ENCODE peak calls at places on chromosomes 7 and 10, in seven cellular contexts. F, Q, S, N, E, L and M are unnamed samples.
A peak's percentile ranks its signal among the peaks of the same experiment; 100 is the strongest.

GRCh38 chr10:12707461-12708185 is 293.9 kb downstream of the CCDC3 start:
- DNase-seq in F (peak; percentile 99), Q (no peak), S (no peak), N (peak; percentile 70), E (peak; percentile 53), L (peak; percentile 71), M (no peak)

GRCh38 chr7:127920787-127921438 is 110.3 kb downstream of the LRRC4 start:
- DNase-seq in F (peak; percentile 45), Q (no peak), S (no peak), N (no peak), E (no peak), L (no peak), M (no peak)

GRCh38 chr7:106604303-106604918 is 56.5 kb downstream of the CCDC71L start:
- DNase-seq in F (no peak), Q (no peak), S (peak; percentile 43), N (no peak), E (no peak), L (no peak), M (peak; percentile 23)

GRCh38 chr7:88835147-88835728 is 39.7 kb upstream of the TEX47 start:
- DNase-seq in F (peak; percentile 2), Q (peak; percentile 0), S (no peak), N (peak; percentile 74), E (peak; percentile 39), L (peak; percentile 87), M (no peak)

GRCh38 chr7:107075863-107076574 is 31.5 kb downstream of the PRKAR2B start:
- DNase-seq in F (no peak), Q (no peak), S (no peak), N (no peak), E (no peak), L (no peak), M (no peak)

GRCh38 chr7:17159500-17160037 is 138.9 kb upstream of the AHR start:
- DNase-seq in F (no peak), Q (no peak), S (no peak), N (no peak), E (no peak), L (no peak), M (no peak)

GRCh38 chr10:63536678-63537077 is 15.5 kb downstream of the REEP3 start:
- DNase-seq in F (no peak), Q (no peak), S (no peak), N (no peak), E (no peak), L (no peak), M (no peak)

GRCh38 chr7:2116086-2116810 is 116.5 kb downstream of the MAD1L1 start:
- DNase-seq in F (peak; percentile 89), Q (peak; percentile 30), S (no peak), N (no peak), E (no peak), L (no peak), M (no peak)

GRCh38 chr10:58488921-58489320 is 23.8 kb upstream of the BICC1 start:
- DNase-seq in F (peak; percentile 68), Q (no peak), S (no peak), N (no peak), E (no peak), L (no peak), M (no peak)

GRCh38 chr10:99403674-99404073 is 26.8 kb downstream of the GOT1 start:
- DNase-seq in F (no peak), Q (no peak), S (no peak), N (no peak), E (no peak), L (no peak), M (no peak)

GRCh38 chr10:132774905-132775863 is 10.8 kb downstream of the NKX6-2 start:
- DNase-seq in F (peak; percentile 11), Q (no peak), S (no peak), N (peak; percentile 30), E (no peak), L (no peak), M (no peak)

GRCh38 chr10:8254350-8254749 is 199.9 kb downstream of the GATA3 start:
- DNase-seq in F (no peak), Q (no peak), S (no peak), N (no peak), E (no peak), L (no peak), M (no peak)

GRCh38 chr7:94389381-94389780 is 5.3 kb upstream of the COL1A2 start:
- DNase-seq in F (no peak), Q (no peak), S (no peak), N (no peak), E (no peak), L (no peak), M (no peak)

GRCh38 chr7:136303162-136303561 is 326.0 kb upstream of the MTPN start:
- DNase-seq in F (peak; percentile 13), Q (no peak), S (no peak), N (no peak), E (no peak), L (no peak), M (no peak)

DNA sequence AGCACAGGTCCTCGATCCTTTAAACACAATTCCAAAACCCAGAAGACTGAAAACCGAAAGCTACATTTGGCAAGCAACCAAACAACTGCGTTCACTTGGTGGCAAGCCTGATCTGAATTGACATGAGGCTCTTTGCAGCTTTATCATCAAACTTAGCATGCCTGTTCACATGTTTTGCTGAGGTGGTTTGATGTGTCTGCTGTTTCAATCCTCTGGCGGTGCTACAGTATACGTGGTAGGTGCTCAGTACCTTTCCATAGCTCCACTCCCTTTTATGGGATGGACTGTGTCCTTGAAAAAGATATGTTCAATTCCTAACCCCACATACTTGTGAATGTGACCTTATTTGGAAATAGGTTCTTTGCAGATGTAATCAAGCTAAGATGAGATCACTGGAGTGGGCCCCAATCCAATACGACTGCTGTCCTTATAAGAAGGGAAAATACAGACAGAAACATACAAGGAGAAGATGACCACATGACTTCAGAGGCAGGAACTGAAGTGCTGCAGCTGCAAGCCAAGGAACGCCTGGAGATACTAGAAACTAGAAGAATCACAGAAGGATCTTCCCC is 33.4 kb downstream of the CCDC6 start:
- DNase-seq in F (peak; percentile 98), Q (no peak), S (no peak), N (no peak), E (no peak), L (no peak), M (no peak)
- H3K4me3 ChIP-seq in F (peak overlapping the region; percentile 14), Q (no peak overlapping the region), S (no peak overlapping the region), N (no peak overlapping the region), E (no peak overlapping the region), L (no peak overlapping the region), M (no peak overlapping the region)

DNA sequence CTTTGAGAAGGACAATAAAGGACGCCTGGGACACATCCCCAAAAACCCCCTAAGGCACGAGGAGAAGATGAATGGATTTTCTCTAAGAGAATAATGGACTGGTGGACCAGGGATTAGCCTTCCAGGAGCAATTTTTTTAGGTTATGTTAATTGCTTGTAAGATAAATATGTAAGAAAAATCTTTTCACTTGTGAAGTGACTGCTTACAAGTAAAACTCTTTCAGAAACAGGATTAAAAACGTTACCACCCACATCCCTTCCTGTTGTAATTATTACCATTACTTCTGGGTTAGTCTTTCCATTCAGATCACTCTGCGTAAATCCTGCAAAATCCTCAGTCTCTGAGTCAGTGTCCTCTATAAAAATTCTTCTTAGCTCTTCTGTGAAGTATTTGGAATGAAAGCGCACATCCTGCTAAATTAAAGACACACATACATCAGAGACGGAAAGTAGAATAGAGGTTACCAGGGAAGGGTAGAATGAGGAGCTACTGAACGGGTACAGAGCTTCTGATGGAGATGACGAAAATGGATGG is 34.3 kb downstream of the CDCA7L start:
- DNase-seq in F (peak; percentile 74), Q (no peak), S (no peak), N (no peak), E (no peak), L (no peak), M (no peak)
- H3K27ac ChIP-seq in F (no peak overlapping the region), Q (no peak overlapping the region), S (no peak overlapping the region), N (no peak overlapping the region), E (no peak overlapping the region), L (peak overlapping the region; percentile 99), M (no peak overlapping the region)

GRCh38 chr10:127918570-127918969 is 11.7 kb downstream of the PTPRE start:
- DNase-seq in F (no peak), Q (no peak), S (no peak), N (no peak), E (peak; percentile 5), L (no peak), M (no peak)

GRCh38 chr10:127915324-127915723 is 8.4 kb downstream of the PTPRE start:
- DNase-seq in F (no peak), Q (no peak), S (no peak), N (no peak), E (no peak), L (no peak), M (no peak)

GRCh38 chr10:127913368-127913759 is 6.5 kb downstream of the PTPRE start:
- DNase-seq in F (no peak), Q (no peak), S (no peak), N (no peak), E (no peak), L (no peak), M (no peak)

GRCh38 chr10:127919418-127920191 is 12.7 kb downstream of the PTPRE start:
- DNase-seq in F (peak; percentile 90), Q (no peak), S (no peak), N (peak; percentile 51), E (peak; percentile 64), L (peak; percentile 52), M (no peak)

DNA sequence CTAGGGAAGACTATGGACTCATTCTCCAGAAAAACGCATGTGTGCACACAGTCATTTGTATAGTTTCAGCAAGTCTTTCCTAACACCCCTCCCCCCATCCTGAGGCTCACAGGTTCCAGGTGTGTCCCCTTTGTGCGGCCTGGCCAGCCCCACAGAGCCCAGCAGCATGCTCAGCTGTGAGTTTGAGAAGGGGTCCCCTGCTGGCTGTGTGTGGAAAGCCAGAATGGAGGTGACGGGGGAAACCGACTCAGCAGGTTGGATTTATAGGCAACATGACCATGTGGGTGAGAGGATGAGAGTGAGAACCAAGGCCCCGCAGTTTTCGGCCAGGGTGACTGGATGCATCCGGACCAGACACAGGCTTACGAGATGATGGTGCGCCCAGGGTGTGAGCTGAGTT is 9.9 kb downstream of the PTPRE start:
- DNase-seq in F (no peak), Q (no peak), S (no peak), N (peak; percentile 46), E (peak; percentile 6), L (no peak), M (no peak)
- H3K4me1 ChIP-seq in F (peaks cover 2% of the 10 kb centered on the region), Q (no peaks in the 10 kb centered on the region), S (no peaks in the 10 kb centered on the region), N (no peaks in the 10 kb centered on the region), E (peaks cover 7% of the 10 kb centered on the region), L (no peaks in the 10 kb centered on the region), M (no peaks in the 10 kb centered on the region)

DNA sequence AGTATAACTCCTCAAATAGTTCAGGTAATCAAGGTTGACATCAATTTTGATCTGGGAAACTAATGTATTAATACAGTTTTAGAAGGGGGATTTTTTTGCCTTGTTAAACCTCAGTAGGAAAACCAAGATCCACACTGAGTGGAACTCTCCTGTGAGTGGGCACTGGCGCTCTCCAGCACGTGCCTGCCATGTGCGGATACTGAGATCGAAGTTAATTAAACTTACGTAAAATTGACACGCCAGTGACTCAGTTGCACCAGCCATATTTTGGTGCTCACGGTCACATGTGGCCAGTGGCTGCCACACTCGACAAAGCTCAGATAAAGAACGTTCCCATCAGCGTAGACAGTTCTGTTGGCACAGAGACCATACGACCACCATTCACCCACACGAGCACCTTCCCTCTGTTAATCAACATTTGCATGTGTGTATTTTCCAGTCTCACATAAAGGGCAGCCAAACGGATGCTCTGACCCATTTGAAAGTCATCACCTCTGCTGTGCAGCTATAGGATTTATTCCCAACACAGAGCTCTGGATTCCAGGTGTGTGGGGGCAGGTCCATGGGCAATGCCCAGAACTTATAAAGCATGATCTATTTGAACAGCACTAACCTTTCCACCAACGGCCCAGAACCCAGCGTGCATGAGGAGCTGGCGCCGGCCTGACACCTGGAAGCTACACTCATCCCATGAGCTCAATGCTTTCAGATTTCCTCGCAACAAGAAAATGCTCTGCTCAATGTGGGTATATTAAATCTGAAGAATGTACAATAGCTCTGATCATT is 77.7 kb downstream of the VIPR2 start:
- DNase-seq in F (no peak), Q (no peak), S (no peak), N (no peak), E (no peak), L (no peak), M (no peak)
- H3K4me3 ChIP-seq in F (no peak overlapping the region), Q (no peak overlapping the region), S (no peak overlapping the region), N (no peak overlapping the region), E (no peak overlapping the region), L (no peak overlapping the region), M (no peak overlapping the region)